ENCODE peak calls at places on chromosomes 13 and 19, in six cellular contexts. G is thoracic aorta; D is NCI-H2029; T is HFFc6; N is DMS79 treated with DMSO at 0.1 percent for 48 hours; E is activated T-helper 1 cell treated with anti-CD3 and anti-CD28 coated beads, Interleukin-2, amount 50 U/mL, for 16 hours. V is an unnamed sample.

GRCh38 chr13:79765331-79765730 is 284.4 kb downstream of the NDFIP2 start:
- DNase-seq in G (no peak), D (no peak), N (no peak), E (no peak), T (no peak), V (no peak)

GRCh38 chr13:74479124-74479523 is 344.9 kb upstream of the KLF12 start:
- DNase-seq in E (no peak), G (no peak), T (no peak), N (no peak), D (no peak), V (no peak)

GRCh38 chr13:110815471-110816204 is 99.2 kb downstream of the ANKRD10 start:
- DNase-seq in D (peak), G (no peak), N (peak), T (no peak), E (no peak), V (no peak)

GRCh38 chr13:97225533-97225932 is 3.4 kb downstream of the MBNL2 start:
- DNase-seq in T (no peak), G (no peak), E (no peak), D (no peak), N (no peak), V (no peak)

GRCh38 chr19:12937243-12938053 is 961 bp upstream of the CALR start:
- DNase-seq in T (no peak), G (no peak), N (peak), E (no peak), D (peak), V (no peak)

GRCh38 chr19:11576186-11576585 is 1.3 kb downstream of the ACP5 start:
- DNase-seq in N (no peak), D (no peak), T (no peak), G (no peak), E (no peak), V (no peak)

GRCh38 chr19:32138416-32138815 is 207.0 kb upstream of the ZNF507 start:
- DNase-seq in T (no peak), N (no peak), G (no peak), E (no peak), D (no peak), V (no peak)

GRCh38 chr13:43787998-43788397 is 1.2 kb upstream of the ENOX1 start:
- DNase-seq in N (no peak), T (peak), E (no peak), G (no peak), D (no peak), V (no peak)

GRCh38 chr19:49200238-49200862 is 42.8 kb downstream of the TRPM4 start:
- DNase-seq in N (no peak), G (no peak), E (no peak), D (no peak), T (no peak), V (no peak)

GRCh38 chr19:4581381-4582111 is 22.1 kb upstream of the SEMA6B start:
- DNase-seq in D (no peak), E (no peak), N (peak), G (no peak), T (no peak), V (no peak)

GRCh38 chr13:26538363-26539317 is 18.8 kb upstream of the WASF3 start:
- DNase-seq in E (no peak), N (no peak), G (no peak), T (no peak), D (peak), V (no peak)

GRCh38 chr19:1383311-1384084 is at the start of gene NDUFS7:
- DNase-seq in E (peak), G (peak), D (peak), N (peak), T (peak), V (peak)

GRCh38 chr13:29106651-29107050 is 286.5 kb downstream of the MTUS2 start:
- DNase-seq in E (no peak), G (no peak), T (no peak), D (no peak), N (no peak), V (no peak)

GRCh38 chr19:49057636-49058234 is at the start of gene CGB7:
- DNase-seq in N (peak), T (peak), E (no peak), G (peak), D (peak), V (peak)

GRCh38 chr19:823565-824121 is 1.9 kb upstream of the PLPPR3 start:
- DNase-seq in E (no peak), G (no peak), D (no peak), T (no peak), N (no peak), V (no peak)

GRCh38 chr13:102940143-102940542 is 94.3 kb downstream of the ERCC5 start:
- DNase-seq in E (no peak), N (no peak), G (no peak), T (no peak), D (no peak), V (no peak)

GRCh38 chr19:35461050-35461449 is 13.0 kb downstream of the FFAR2 start:
- DNase-seq in D (no peak), G (no peak), E (no peak), T (no peak), N (peak), V (no peak)

GRCh38 chr13:39496487-39496998 is 106.5 kb downstream of the LHFPL6 start:
- DNase-seq in N (no peak), T (no peak), G (no peak), D (no peak), E (no peak), V (no peak)

GRCh38 chr19:34041922-34042521 is 130.3 kb upstream of the LSM14A start:
- DNase-seq in N (no peak), D (no peak), E (peak), T (peak), G (peak), V (peak)

GRCh38 chr19:43774103-43774939 is 6.5 kb downstream of the KCNN4 start:
- DNase-seq in N (no peak), G (no peak), T (peak), E (no peak), D (no peak), V (no peak)

GRCh38 chr13:67416047-67416925 is 186.2 kb upstream of the PCDH9 start:
- DNase-seq in D (no peak), N (no peak), G (no peak), E (no peak), T (no peak), V (no peak)

GRCh38 chr19:33325920-33326319 is 23.6 kb upstream of the CEBPA start:
- DNase-seq in T (no peak), D (no peak), N (no peak), G (no peak), E (no peak), V (no peak)

GRCh38 chr13:29143864-29144263 is 323.7 kb downstream of the MTUS2 start:
- DNase-seq in N (no peak), D (no peak), T (no peak), G (no peak), E (no peak), V (no peak)

GRCh38 chr13:39811051-39811450 is 155.6 kb downstream of the COG6 start:
- DNase-seq in T (no peak), D (no peak), E (no peak), N (no peak), G (no peak), V (no peak)

GRCh38 chr13:87975035-87975434 is 303.9 kb downstream of the SLITRK5 start:
- DNase-seq in G (no peak), D (no peak), N (no peak), E (no peak), T (no peak), V (no peak)

GRCh38 chr13:67148219-67148583 is 81.9 kb downstream of the PCDH9 start:
- DNase-seq in D (no peak), G (no peak), T (peak), N (no peak), E (no peak), V (no peak)

GRCh38 chr19:13637664-13638063 is 126.7 kb upstream of the MRI1 start:
- DNase-seq in N (no peak), E (no peak), G (no peak), D (no peak), T (peak), V (no peak)

GRCh38 chr19:48656840-48657474 is 11.0 kb upstream of the CA11 start:
- DNase-seq in D (no peak), T (peak), N (no peak), E (no peak), G (no peak), V (no peak)

GRCh38 chr19:55552620-55553019 is 7.3 kb upstream of the SBK3 start:
- DNase-seq in T (peak), N (no peak), E (no peak), G (no peak), D (no peak), V (peak)

GRCh38 chr13:45447050-45447661 is 17.6 kb upstream of the COG3 start:
- DNase-seq in N (no peak), E (no peak), D (no peak), T (no peak), G (no peak), V (no peak)

GRCh38 chr13:79491715-79492114 is 10.8 kb downstream of the NDFIP2 start:
- DNase-seq in G (no peak), D (no peak), E (no peak), N (no peak), T (peak), V (no peak)

GRCh38 chr13:93753639-93754038 is 527.0 kb downstream of the GPC6 start:
- DNase-seq in D (no peak), G (no peak), N (no peak), T (no peak), E (no peak), V (no peak)

GRCh38 chr19:56113071-56113632 is 7.9 kb downstream of the ZNF787 start:
- DNase-seq in T (no peak), N (no peak), D (no peak), E (no peak), G (no peak), V (no peak)

GRCh38 chr19:15358918-15359317 is 20.7 kb downstream of the AKAP8 start:
- DNase-seq in G (no peak), N (no peak), D (no peak), T (no peak), E (no peak), V (no peak)